ENCODE peak calls at places on chromosome X, in four cellular contexts. R, O, N and D are unnamed samples. For H3K4me1, the result is how much of the 10 kb centered on the place peaks cover.

GRCh38 chrX:100208076-100208475 is 202.0 kb downstream of the PCDH19 start:
- DNase-seq in R (no peak), O (no peak), N (no peak), D (no peak)

GRCh38 chrX:37684426-37684825 is 1.2 kb upstream of the XK start:
- DNase-seq in R (no peak), O (no peak), N (no peak), D (no peak)

GRCh38 chrX:93585661-93586060 is 87.7 kb downstream of the NAP1L3 start:
- DNase-seq in R (no peak), O (no peak), N (no peak), D (no peak)

GRCh38 chrX:13669246-13669689 is 16.3 kb downstream of the TCEANC start:
- DNase-seq in R (no peak), O (peak), N (peak), D (peak)

GRCh38 chrX:104113237-104113965 is 1.1 kb downstream of the ZCCHC18 start:
- DNase-seq in R (peak), O (peak), N (no peak), D (peak)

GRCh38 chrX:31223817-31224216 is 152.0 kb upstream of the FTHL17 start:
- DNase-seq in R (no peak), O (peak), N (no peak), D (no peak)

GRCh38 chrX:18649498-18649951 is 22.4 kb downstream of the RS1 start:
- DNase-seq in R (no peak), O (no peak), N (no peak), D (no peak)

GRCh38 chrX:13646154-13646549 is 6.8 kb upstream of the TCEANC start:
- DNase-seq in R (no peak), O (peak), N (peak), D (peak)

GRCh38 chrX:127138218-127138617 is 318.7 kb downstream of the PRR32 start:
- DNase-seq in R (no peak), O (no peak), N (no peak), D (no peak)

GRCh38 chrX:138849521-138849920 is 138.0 kb upstream of the FGF13 start:
- DNase-seq in R (no peak), O (no peak), N (no peak), D (no peak)

GRCh38 chrX:23434356-23434884 is 99.8 kb downstream of the PTCHD1 start:
- DNase-seq in R (no peak), O (peak), N (peak), D (peak)

GRCh38 chrX:134718329-134719317 is 60.4 kb upstream of the PLAC1 start:
- DNase-seq in R (no peak), O (peak), N (peak), D (peak)

GRCh38 chrX:110558406-110558805 is 199.8 kb downstream of the RTL9 start:
- DNase-seq in R (peak), O (no peak), N (no peak), D (no peak)

GRCh38 chrX:19627533-19627932 is 112.2 kb upstream of the MAP3K15 start:
- DNase-seq in R (no peak), O (peak), N (no peak), D (no peak)

GRCh38 chrX:115697806-115698205 is 136.8 kb downstream of the PLS3 start:
- DNase-seq in R (no peak), O (no peak), N (no peak), D (no peak)

GRCh38 chrX:141814213-141814857 is 23.8 kb upstream of the MAGEC3 start:
- DNase-seq in R (no peak), O (no peak), N (no peak), D (no peak)

GRCh38 chrX:2283111-2283847 is 217.5 kb downstream of the DHRSX start:
- DNase-seq in R (no peak), O (no peak), N (no peak), D (no peak)

GRCh38 chrX:14598330-14598729 is 69.0 kb downstream of the GLRA2 start:
- DNase-seq in R (no peak), O (no peak), N (no peak), D (no peak)

GRCh38 chrX:140526138-140526537 is 21.3 kb upstream of the SOX3 start:
- DNase-seq in R (no peak), O (peak), N (no peak), D (no peak)

GRCh38 chrX:51336584-51336983 is 4.0 kb downstream of the NUDT10 start:
- DNase-seq in R (no peak), O (peak), N (peak), D (no peak)

GRCh38 chrX:11702420-11702819 is 36.7 kb upstream of the ARHGAP6 start:
- DNase-seq in R (no peak), O (no peak), N (no peak), D (no peak)

GRCh38 chrX:57929373-57929772 is 19.1 kb upstream of the ZXDA start:
- DNase-seq in R (no peak), O (peak), N (no peak), D (no peak)

GRCh38 chrX:153582896-153583295 is 16.0 kb downstream of the CCNQ start:
- DNase-seq in R (peak), O (peak), N (no peak), D (no peak)

GRCh38 chrX:75156537-75156945 is 458 bp upstream of the ABCB7 start:
- DNase-seq in R (no peak), O (peak), N (peak), D (no peak)

GRCh38 chrX:48761674-48762471 is at the start of gene GLOD5:
- DNase-seq in R (no peak), O (no peak), N (no peak), D (no peak)

GRCh38 chrX:32749075-32749474 is 462.3 kb downstream of the DMD start:
- DNase-seq in R (no peak), O (no peak), N (no peak), D (no peak)

GRCh38 chrX:4754878-4755604 is 1041.6 kb upstream of the PRKX start:
- DNase-seq in R (no peak), O (no peak), N (no peak), D (no peak)

GRCh38 chrX:119041175-119041574 is 31.6 kb upstream of the CT47C1 start:
- DNase-seq in R (no peak), O (peak), N (peak), D (peak)

GRCh38 chrX:130539721-130540321 is 138.0 kb downstream of the RBMX2 start:
- DNase-seq in R (no peak), O (peak), N (peak), D (peak)

GRCh38 chrX:97551821-97552220 is 668.1 kb downstream of the RPA4 start:
- DNase-seq in R (no peak), O (no peak), N (no peak), D (no peak)

GRCh38 chrX:96410927-96411326 is 273.7 kb upstream of the DIAPH2 start:
- DNase-seq in R (no peak), O (no peak), N (no peak), D (no peak)

GRCh38 chrX:106437407-106437806 is 174.4 kb upstream of the RADX start:
- DNase-seq in R (no peak), O (no peak), N (no peak), D (no peak)

GRCh38 chrX:133776072-133776471 is 209.3 kb downstream of the GPC3 start:
- DNase-seq in R (no peak), O (no peak), N (no peak), D (no peak)

GRCh38 chrX:45762699-45763647 is 562.3 kb upstream of the DIPK2B start:
- DNase-seq in R (no peak), O (no peak), N (no peak), D (no peak)

GRCh38 chrX:15525664-15526416 is 25.2 kb downstream of the BMX start:
- DNase-seq in R (no peak), O (no peak), N (no peak), D (no peak)

GRCh38 chrX:97740044-97740443 is 856.3 kb downstream of the RPA4 start:
- DNase-seq in R (no peak), O (no peak), N (no peak), D (no peak)

GRCh38 chrX:125306335-125306866 is 13.3 kb upstream of the TEX13C start:
- DNase-seq in R (no peak), O (no peak), N (no peak), D (no peak)

GRCh38 chrX:10486373-10486772 is 134.0 kb downstream of the MID1 start:
- DNase-seq in R (no peak), O (peak), N (peak), D (no peak)

GRCh38 chrX:70432936-70433847 is 10.1 kb downstream of the GDPD2 start:
- DNase-seq in R (no peak), O (no peak), N (no peak), D (no peak)

GRCh38 chrX:70433848-70434351 is 10.7 kb upstream of the DLG3 start:
- DNase-seq in R (peak), O (peak), N (peak), D (peak)

GRCh38 chrX:70436380-70436779 is 8.3 kb upstream of the DLG3 start:
- DNase-seq in R (no peak), O (no peak), N (no peak), D (no peak)

GRCh38 chrX:70434914-70435586 is 9.6 kb upstream of the DLG3 start:
- DNase-seq in R (no peak), O (peak), N (no peak), D (peak)

DNA sequence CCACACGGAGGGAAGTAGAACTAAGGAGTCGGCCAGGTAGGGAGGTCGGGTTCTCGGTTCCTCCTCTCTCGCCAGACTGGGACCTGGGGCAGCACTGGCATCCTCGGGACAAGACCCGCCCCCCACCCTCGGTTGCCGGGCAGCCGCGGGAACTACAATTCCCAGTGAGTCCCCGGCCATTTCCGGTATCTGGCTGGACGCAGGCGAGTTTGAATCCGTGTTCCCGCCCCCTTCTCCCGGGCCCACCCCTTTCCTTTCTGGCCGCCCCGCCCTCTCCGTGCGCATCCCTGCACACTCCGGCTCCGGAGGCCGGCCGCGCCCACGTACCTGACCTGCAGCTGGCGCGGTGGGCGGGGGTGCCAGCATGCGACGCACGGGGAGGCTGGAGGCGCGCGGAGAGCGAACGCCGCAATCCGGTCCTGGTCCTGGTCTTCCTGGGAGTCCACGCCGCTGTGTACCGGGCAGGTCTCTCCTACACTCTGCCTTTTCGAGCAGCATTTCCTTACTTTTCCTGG is 10.2 kb upstream of the DLG3 start:
- DNase-seq in R (peak), O (peak), N (peak), D (peak)
- TF ChIP-seq POLR2A in R (no peak), O (peak), N (no peak), D (peak)

GRCh38 chrX:107675365-107675654 is 47.0 kb downstream of the PRPS1 start:
- DNase-seq in R (no peak), O (no peak), N (no peak), D (no peak)
- H3K4me1 ChIP-seq in R (half or more), O (under half), N (under half), D (under half)

GRCh38 chrX:155028192-155028591 is 1.5 kb downstream of the FUNDC2 start:
- DNase-seq in R (no peak), O (no peak), N (no peak), D (no peak)

GRCh38 chrX:155028749-155029360 is 2.2 kb downstream of the FUNDC2 start:
- DNase-seq in R (no peak), O (peak), N (no peak), D (no peak)

GRCh38 chrX:155026420-155026726 is 271 bp upstream of the FUNDC2 start:
- DNase-seq in R (no peak), O (no peak), N (no peak), D (no peak)

GRCh38 chrX:155026727-155027508 is at the start of gene FUNDC2:
- DNase-seq in R (peak), O (peak), N (peak), D (peak)

DNA sequence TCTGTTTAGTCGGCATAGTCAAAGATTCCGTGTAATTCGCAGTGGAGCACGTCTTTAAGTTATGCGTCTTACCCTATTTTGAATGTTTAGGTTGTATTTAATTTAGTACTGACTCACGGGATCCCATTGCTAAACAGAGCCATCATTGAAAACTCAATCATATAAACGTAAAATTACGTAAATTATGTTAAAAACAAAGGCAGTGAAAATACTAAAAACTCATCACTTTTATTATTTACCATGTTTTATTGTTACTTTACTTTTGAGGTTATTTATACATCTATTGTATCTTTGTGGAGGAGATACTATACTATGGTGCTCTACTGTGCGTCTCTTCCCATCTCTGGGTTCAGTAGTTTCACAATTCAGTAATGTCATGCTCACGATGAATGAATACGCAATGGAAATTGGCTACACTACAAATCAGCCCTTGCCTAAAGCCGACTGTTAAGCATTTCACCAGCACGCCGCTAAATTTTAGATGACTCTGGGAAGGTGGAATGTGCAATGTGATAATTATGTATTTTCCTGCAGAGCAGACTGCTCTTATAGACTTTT is 944 bp downstream of the FUNDC2 start:
- DNase-seq in R (no peak), O (peak), N (peak), D (no peak)
- TF ChIP-seq POLR2A in R (no peak), O (peak), N (no peak), D (peak)

DNA sequence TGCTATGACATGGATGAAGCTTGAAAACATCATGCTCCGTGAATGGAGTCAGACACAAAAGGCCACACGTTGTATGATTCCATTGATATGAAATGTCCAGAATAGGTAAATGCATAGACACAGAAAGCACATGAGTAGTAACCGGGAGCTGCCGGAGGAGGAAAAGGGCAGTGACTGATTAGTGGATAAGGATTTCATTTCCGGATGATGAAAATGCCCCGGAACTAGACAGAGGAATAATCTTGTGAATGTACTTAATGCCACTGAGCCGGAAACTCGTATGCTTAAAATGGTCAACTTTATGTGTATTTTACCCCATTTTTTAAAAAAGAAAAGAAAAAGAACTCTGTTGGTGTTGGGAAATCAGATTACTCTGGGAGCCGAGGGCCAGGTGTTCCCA is 112.7 kb upstream of the FAM9B start:
- DNase-seq in R (no peak), O (no peak), N (no peak), D (no peak)
- H3K4me1 ChIP-seq in R (under half), O (under half), N (under half), D (under half)

GRCh38 chrX:47581731-47582647 is at the start of gene TIMP1:
- DNase-seq in R (peak), O (peak), N (peak), D (peak)
- TF ChIP-seq POLR2A in R (no peak), O (peak), N (no peak), D (peak)

DNA sequence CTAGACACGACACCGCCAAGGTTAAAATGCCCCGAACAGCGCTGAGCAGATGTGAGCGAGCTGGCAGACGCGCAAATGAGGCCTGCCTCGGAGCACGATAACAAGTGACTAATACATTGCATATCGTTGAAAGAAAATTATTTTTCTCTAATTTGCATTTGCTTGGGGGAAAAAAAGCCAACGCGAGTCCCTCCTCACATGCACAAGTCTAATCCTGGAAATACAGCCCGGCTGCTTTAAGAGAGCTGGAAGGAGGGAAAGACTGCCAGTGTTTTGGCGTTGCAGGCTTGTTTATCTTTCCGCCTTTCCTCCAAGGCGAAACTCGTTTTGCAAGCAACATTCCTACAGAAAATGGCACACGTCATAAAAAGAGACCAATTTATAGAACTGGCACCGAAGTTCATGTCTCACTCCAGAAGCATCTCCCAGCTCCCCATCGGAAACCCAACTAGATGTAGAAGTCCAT is 12.6 kb downstream of the BCOR start:
- DNase-seq in R (no peak), O (peak), N (no peak), D (no peak)
- H3K4me1 ChIP-seq in R (half or more), O (under half), N (under half), D (under half)

DNA sequence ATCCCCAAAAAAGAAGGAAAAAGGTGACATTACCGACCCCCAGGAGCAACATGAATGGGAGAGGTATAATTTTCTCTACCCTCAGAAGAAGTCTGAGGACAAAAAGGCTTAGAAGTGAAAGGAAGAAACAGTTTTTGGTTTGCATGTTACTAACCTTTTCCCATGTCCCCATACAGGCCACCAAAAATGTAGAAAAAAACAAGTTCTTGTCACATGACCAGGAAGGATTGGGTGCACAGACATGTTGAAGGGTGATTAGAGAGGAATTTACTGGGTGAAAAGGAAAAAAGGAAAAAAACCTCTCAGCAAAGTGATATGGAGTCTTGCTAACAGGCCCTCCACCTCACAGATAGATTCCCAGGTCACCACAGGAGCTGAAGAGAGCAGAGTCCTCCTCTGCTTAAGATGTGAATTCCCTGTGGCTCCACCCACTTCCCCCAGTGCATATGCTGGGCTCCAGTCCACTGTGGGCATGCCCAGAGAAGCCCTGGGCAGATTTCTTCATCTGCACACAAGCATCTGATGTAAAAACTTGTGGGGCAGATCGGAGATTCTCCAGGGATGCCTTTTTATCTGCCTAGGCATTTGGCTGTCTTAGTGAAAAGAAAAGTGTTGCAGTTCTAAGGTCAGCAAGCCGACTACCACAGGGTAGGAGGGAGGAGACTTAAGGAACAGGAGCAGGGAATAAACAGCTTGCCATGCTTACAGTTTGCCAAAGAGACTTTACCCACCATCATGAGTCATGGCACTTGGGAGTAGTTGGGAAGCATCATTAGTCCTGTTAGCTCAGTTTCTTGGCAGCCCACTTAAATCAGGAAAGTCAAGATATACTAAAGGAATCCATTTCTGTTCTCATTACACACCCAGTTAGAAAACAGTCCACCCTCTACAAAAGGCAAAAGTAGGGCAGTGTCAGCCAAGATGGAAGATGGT is 25.0 kb upstream of the PASD1 start:
- DNase-seq in R (no peak), O (no peak), N (no peak), D (no peak)
- TF ChIP-seq POLR2A in R (no peak), O (no peak), N (no peak), D (no peak)

GRCh38 chrX:39253551-39253950 is 452.3 kb downstream of the MID1IP1 start:
- DNase-seq in R (no peak), O (no peak), N (no peak), D (no peak)
- H3K4me1 ChIP-seq in R (under half), O (under half), N (under half), D (under half)